ENCODE peak calls at places on chromosomes 1 and 21, in four cellular contexts. One of them, this sample, is unnamed.

GRCh38 chr1:96688737-96689136 is 32.8 kb upstream of the PTBP2 start:
- DNase-seq in IMR-90: no peak
- DNase-seq in K562: no peak
- DNase-seq in endothelial cell of umbilical vein: no peak
- DNase-seq in this sample: no peak

GRCh38 chr21:38534591-38534990 is 36.3 kb upstream of the ERG start:
- DNase-seq in IMR-90: no peak
- DNase-seq in K562: no peak
- DNase-seq in endothelial cell of umbilical vein: no peak
- DNase-seq in this sample: no peak

GRCh38 chr1:31984419-31985347 is 29.0 kb upstream of the KHDRBS1 start:
- DNase-seq in IMR-90: peak; percentile 63
- DNase-seq in K562: no peak
- DNase-seq in endothelial cell of umbilical vein: peak; percentile 64
- DNase-seq in this sample: peak; percentile 35

GRCh38 chr1:185732941-185733340 is 1.2 kb upstream of the HMCN1 start:
- DNase-seq in IMR-90: no peak
- DNase-seq in K562: no peak
- DNase-seq in endothelial cell of umbilical vein: no peak
- DNase-seq in this sample: no peak

GRCh38 chr1:5847013-5847654 is 145.1 kb downstream of the NPHP4 start:
- DNase-seq in IMR-90: peak; percentile 13
- DNase-seq in K562: peak; percentile 70
- DNase-seq in endothelial cell of umbilical vein: no peak
- DNase-seq in this sample: no peak

GRCh38 chr1:201294876-201295275 is 11.6 kb downstream of the PKP1 start:
- DNase-seq in IMR-90: no peak
- DNase-seq in K562: no peak
- DNase-seq in endothelial cell of umbilical vein: no peak
- DNase-seq in this sample: no peak

GRCh38 chr1:156772222-156772621 is 4.9 kb downstream of the PRCC start:
- DNase-seq in IMR-90: no peak
- DNase-seq in K562: no peak
- DNase-seq in endothelial cell of umbilical vein: no peak
- DNase-seq in this sample: no peak

GRCh38 chr1:226946841-226947240 is 6.7 kb downstream of the COQ8A start:
- DNase-seq in IMR-90: peak; percentile 20
- DNase-seq in K562: no peak
- DNase-seq in endothelial cell of umbilical vein: no peak
- DNase-seq in this sample: no peak

GRCh38 chr1:164466429-164466828 is 92.6 kb upstream of the PBX1 start:
- DNase-seq in IMR-90: no peak
- DNase-seq in K562: no peak
- DNase-seq in endothelial cell of umbilical vein: no peak
- DNase-seq in this sample: no peak

GRCh38 chr21:38798481-38798882 is 7.2 kb upstream of the ETS2 start:
- DNase-seq in IMR-90: no peak
- DNase-seq in K562: peak; percentile 94
- DNase-seq in endothelial cell of umbilical vein: no peak
- DNase-seq in this sample: peak; percentile 83

GRCh38 chr1:59752556-59753412 is 62.0 kb upstream of the HOOK1 start:
- DNase-seq in IMR-90: no peak
- DNase-seq in K562: no peak
- DNase-seq in endothelial cell of umbilical vein: no peak
- DNase-seq in this sample: no peak

GRCh38 chr1:77762072-77762476 is 2.4 kb upstream of the USP33 start:
- DNase-seq in IMR-90: peak; percentile 81
- DNase-seq in K562: peak; percentile 79
- DNase-seq in endothelial cell of umbilical vein: peak; percentile 29
- DNase-seq in this sample: peak; percentile 64

GRCh38 chr1:168386949-168387586 is 106.4 kb downstream of the TBX19 start:
- DNase-seq in IMR-90: no peak
- DNase-seq in K562: no peak
- DNase-seq in endothelial cell of umbilical vein: no peak
- DNase-seq in this sample: peak; percentile 53

GRCh38 chr1:10962483-10962882 is 50.0 kb upstream of the TARDBP start:
- DNase-seq in IMR-90: no peak
- DNase-seq in K562: no peak
- DNase-seq in endothelial cell of umbilical vein: no peak
- DNase-seq in this sample: no peak

GRCh38 chr1:84401156-84401555 is 2.9 kb downstream of the DNASE2B start:
- DNase-seq in IMR-90: no peak
- DNase-seq in K562: no peak
- DNase-seq in endothelial cell of umbilical vein: peak; percentile 17
- DNase-seq in this sample: no peak

GRCh38 chr1:40352126-40352525 is 21.4 kb upstream of the SMAP2 start:
- DNase-seq in IMR-90: no peak
- DNase-seq in K562: no peak
- DNase-seq in endothelial cell of umbilical vein: no peak
- DNase-seq in this sample: no peak

GRCh38 chr1:43864111-43865045 is 69.2 kb upstream of the ARTN start:
- DNase-seq in IMR-90: no peak
- DNase-seq in K562: peak; percentile 81
- DNase-seq in endothelial cell of umbilical vein: no peak
- DNase-seq in this sample: no peak

GRCh38 chr21:46552274-46552673 is 52.6 kb downstream of the S100B start:
- DNase-seq in IMR-90: no peak
- DNase-seq in K562: no peak
- DNase-seq in endothelial cell of umbilical vein: peak; percentile 59
- DNase-seq in this sample: no peak

GRCh38 chr21:30612132-30612531 is 1.6 kb downstream of the KRTAP6-1 start:
- DNase-seq in IMR-90: no peak
- DNase-seq in K562: no peak
- DNase-seq in endothelial cell of umbilical vein: no peak
- DNase-seq in this sample: no peak

GRCh38 chr1:161192476-161193465 is 6.1 kb downstream of the ADAMTS4 start:
- DNase-seq in IMR-90: peak; percentile 65
- DNase-seq in K562: peak; percentile 86
- DNase-seq in endothelial cell of umbilical vein: peak; percentile 68
- DNase-seq in this sample: no peak

GRCh38 chr21:29718081-29718815 is 221.5 kb downstream of the GRIK1 start:
- DNase-seq in IMR-90: peak; percentile 34
- DNase-seq in K562: no peak
- DNase-seq in endothelial cell of umbilical vein: no peak
- DNase-seq in this sample: no peak

GRCh38 chr1:35633526-35633925 is 7.8 kb downstream of the PSMB2 start:
- DNase-seq in IMR-90: no peak
- DNase-seq in K562: no peak
- DNase-seq in endothelial cell of umbilical vein: no peak
- DNase-seq in this sample: no peak

GRCh38 chr1:211734359-211734758 is 58.9 kb upstream of the NEK2 start:
- DNase-seq in IMR-90: no peak
- DNase-seq in K562: peak; percentile 41
- DNase-seq in endothelial cell of umbilical vein: no peak
- DNase-seq in this sample: no peak

GRCh38 chr1:235225299-235225698 is 64.2 kb upstream of the RBM34 start:
- DNase-seq in IMR-90: no peak
- DNase-seq in K562: no peak
- DNase-seq in endothelial cell of umbilical vein: no peak
- DNase-seq in this sample: no peak

GRCh38 chr21:31444061-31444460 is 100.0 kb upstream of the TIAM1 start:
- DNase-seq in IMR-90: peak; percentile 4
- DNase-seq in K562: no peak
- DNase-seq in endothelial cell of umbilical vein: no peak
- DNase-seq in this sample: no peak

GRCh38 chr1:193681422-193681821 is 495.0 kb upstream of the B3GALT2 start:
- DNase-seq in IMR-90: no peak
- DNase-seq in K562: no peak
- DNase-seq in endothelial cell of umbilical vein: no peak
- DNase-seq in this sample: no peak

GRCh38 chr1:24728982-24729381 is 16.3 kb upstream of the CLIC4 start:
- DNase-seq in IMR-90: no peak
- DNase-seq in K562: no peak
- DNase-seq in endothelial cell of umbilical vein: no peak
- DNase-seq in this sample: no peak

GRCh38 chr1:58570817-58571216 is 6.2 kb downstream of the TACSTD2 start:
- DNase-seq in IMR-90: no peak
- DNase-seq in K562: no peak
- DNase-seq in endothelial cell of umbilical vein: no peak
- DNase-seq in this sample: no peak

GRCh38 chr1:180503274-180503862 is 991 bp upstream of the ACBD6 start:
- DNase-seq in IMR-90: no peak
- DNase-seq in K562: peak; percentile 52
- DNase-seq in endothelial cell of umbilical vein: peak; percentile 74
- DNase-seq in this sample: no peak

GRCh38 chr1:188402986-188403385 is 1574.2 kb downstream of the PLA2G4A start:
- DNase-seq in IMR-90: no peak
- DNase-seq in K562: no peak
- DNase-seq in endothelial cell of umbilical vein: no peak
- DNase-seq in this sample: no peak

GRCh38 chr1:7531562-7532340 is 239.3 kb upstream of the VAMP3 start:
- DNase-seq in IMR-90: no peak
- DNase-seq in K562: no peak
- DNase-seq in endothelial cell of umbilical vein: no peak
- DNase-seq in this sample: no peak

GRCh38 chr1:13892671-13893325 is 192.8 kb downstream of the PRDM2 start:
- DNase-seq in IMR-90: no peak
- DNase-seq in K562: no peak
- DNase-seq in endothelial cell of umbilical vein: no peak
- DNase-seq in this sample: no peak

GRCh38 chr1:231016966-231017365 is 23.1 kb downstream of the FAM89A start:
- DNase-seq in IMR-90: no peak
- DNase-seq in K562: no peak
- DNase-seq in endothelial cell of umbilical vein: no peak
- DNase-seq in this sample: peak; percentile 82

GRCh38 chr1:29521846-29522580 is 285.7 kb downstream of the PTPRU start:
- DNase-seq in IMR-90: no peak
- DNase-seq in K562: no peak
- DNase-seq in endothelial cell of umbilical vein: no peak
- DNase-seq in this sample: no peak

GRCh38 chr1:113456967-113457366 is 66.7 kb downstream of the MAGI3 start:
- DNase-seq in IMR-90: peak; percentile 98
- DNase-seq in K562: peak; percentile 9
- DNase-seq in endothelial cell of umbilical vein: peak; percentile 94
- DNase-seq in this sample: peak; percentile 44

GRCh38 chr1:94755675-94756074 is 64.5 kb upstream of the SLC44A3 start:
- DNase-seq in IMR-90: peak; percentile 99
- DNase-seq in K562: peak; percentile 45
- DNase-seq in endothelial cell of umbilical vein: peak; percentile 38
- DNase-seq in this sample: no peak

GRCh38 chr1:115218034-115218405 is 120.0 kb downstream of the NGF start:
- DNase-seq in IMR-90: no peak
- DNase-seq in K562: no peak
- DNase-seq in endothelial cell of umbilical vein: no peak
- DNase-seq in this sample: no peak

GRCh38 chr1:26730695-26731094 is 34.9 kb downstream of the ARID1A start:
- DNase-seq in IMR-90: peak; percentile 90
- DNase-seq in K562: no peak
- DNase-seq in endothelial cell of umbilical vein: no peak
- DNase-seq in this sample: no peak

GRCh38 chr1:8121261-8122159 is 95.4 kb upstream of the ERRFI1 start:
- DNase-seq in IMR-90: peak; percentile 94
- DNase-seq in K562: peak; percentile 66
- DNase-seq in endothelial cell of umbilical vein: peak; percentile 99
- DNase-seq in this sample: no peak

GRCh38 chr1:218304281-218305039 is 19.4 kb downstream of the RRP15 start:
- DNase-seq in IMR-90: peak; percentile 47
- DNase-seq in K562: peak; percentile 98
- DNase-seq in endothelial cell of umbilical vein: no peak
- DNase-seq in this sample: no peak

DNA sequence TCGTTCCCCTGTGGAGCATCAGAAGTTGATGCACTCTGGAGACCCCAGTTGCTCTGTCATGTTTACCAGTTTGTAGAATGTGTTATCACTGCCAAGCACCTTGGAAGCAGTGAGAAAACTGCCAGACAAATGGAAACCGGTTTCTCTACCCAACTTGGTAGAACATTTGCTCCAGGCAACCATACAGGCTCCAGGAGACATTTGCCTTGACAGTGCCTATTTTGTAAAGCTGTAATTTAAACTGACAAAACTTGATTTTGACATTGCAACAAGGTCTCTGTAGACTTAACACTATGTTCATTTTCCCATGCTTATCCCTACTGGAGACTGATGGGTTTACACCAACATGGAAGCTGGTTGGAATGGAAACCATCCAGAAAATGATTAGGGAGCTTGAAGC is 97.6 kb downstream of the ROR1 start:
- DNase-seq in IMR-90: no peak
- DNase-seq in K562: no peak
- DNase-seq in endothelial cell of umbilical vein: no peak
- DNase-seq in this sample: no peak
- H3K9me1 ChIP-seq in IMR-90: no peaks in the 10 kb centered on the region
- H3K9me1 ChIP-seq in K562: no peaks in the 10 kb centered on the region
- H3K9me1 ChIP-seq in endothelial cell of umbilical vein: no peaks in the 10 kb centered on the region
- H3K9me1 ChIP-seq in this sample: no peaks in the 10 kb centered on the region

GRCh38 chr1:208924958-208925357 is 658.6 kb upstream of the CAMK1G start:
- DNase-seq in IMR-90: no peak
- DNase-seq in K562: no peak
- DNase-seq in endothelial cell of umbilical vein: no peak
- DNase-seq in this sample: no peak
- H3K9me1 ChIP-seq in IMR-90: no peaks in the 10 kb centered on the region
- H3K9me1 ChIP-seq in K562: no peaks in the 10 kb centered on the region
- H3K9me1 ChIP-seq in endothelial cell of umbilical vein: no peaks in the 10 kb centered on the region
- H3K9me1 ChIP-seq in this sample: no peaks in the 10 kb centered on the region

DNA sequence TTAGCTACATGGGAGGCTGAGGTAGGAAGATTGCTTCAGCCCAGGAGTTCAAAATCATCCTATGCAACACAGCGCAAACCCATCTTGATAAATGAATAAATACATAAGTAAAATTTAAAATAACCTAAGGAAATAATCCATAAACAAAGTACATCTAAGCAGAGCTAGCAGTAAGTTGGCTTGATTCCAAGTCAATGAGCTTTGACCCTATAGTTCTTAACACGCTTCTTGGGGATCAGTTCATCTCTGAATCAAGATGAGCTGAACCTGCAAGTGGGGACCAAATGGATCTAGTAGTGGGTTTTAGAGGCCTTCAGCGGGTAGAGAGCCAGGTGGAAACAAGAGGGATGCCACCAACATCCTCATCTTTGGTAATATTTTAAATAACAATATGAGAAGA is 31.5 kb upstream of the PHGDH start:
- DNase-seq in IMR-90: no peak
- DNase-seq in K562: no peak
- DNase-seq in endothelial cell of umbilical vein: no peak
- DNase-seq in this sample: no peak
- H3K9me1 ChIP-seq in IMR-90: no peaks in the 10 kb centered on the region
- H3K9me1 ChIP-seq in K562: no peaks in the 10 kb centered on the region
- H3K9me1 ChIP-seq in endothelial cell of umbilical vein: no peaks in the 10 kb centered on the region
- H3K9me1 ChIP-seq in this sample: no peaks in the 10 kb centered on the region

DNA sequence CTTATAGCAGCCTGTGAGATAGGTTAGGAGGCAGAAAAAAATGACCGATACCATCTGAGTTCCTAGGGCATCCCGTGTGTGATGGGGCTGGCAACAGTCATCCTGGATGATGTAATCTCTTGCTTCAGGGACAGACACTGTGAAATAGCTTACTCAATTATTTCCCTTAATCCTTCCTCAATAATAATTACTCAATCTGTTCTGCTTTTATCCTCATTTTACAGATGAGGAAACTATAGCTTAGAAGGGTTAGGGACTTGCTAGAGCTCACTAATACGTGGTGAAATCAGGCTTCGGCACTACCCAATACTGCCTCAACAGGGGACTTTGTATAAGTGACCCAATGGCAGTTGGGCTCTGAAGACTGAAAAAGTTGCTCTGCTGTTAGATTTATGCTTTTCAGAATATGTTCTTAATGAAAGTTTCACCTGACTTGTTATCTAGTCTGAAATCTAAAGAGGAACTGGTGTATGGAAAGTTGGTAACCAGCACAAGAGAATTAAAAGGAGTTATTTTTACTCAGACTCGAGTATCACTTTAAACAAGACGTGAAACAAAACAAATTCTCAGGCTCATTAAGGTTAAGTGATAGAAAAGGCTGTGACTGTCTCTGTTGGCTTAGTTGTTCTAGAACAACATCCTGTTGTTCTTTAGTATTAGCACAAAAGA is 14.4 kb downstream of the CD55 start:
- DNase-seq in IMR-90: no peak
- DNase-seq in K562: no peak
- DNase-seq in endothelial cell of umbilical vein: no peak
- DNase-seq in this sample: no peak
- H3K9me1 ChIP-seq in IMR-90: peaks cover 3% of the 10 kb centered on the region
- H3K9me1 ChIP-seq in K562: no peaks in the 10 kb centered on the region
- H3K9me1 ChIP-seq in endothelial cell of umbilical vein: no peaks in the 10 kb centered on the region
- H3K9me1 ChIP-seq in this sample: no peaks in the 10 kb centered on the region